ENCODE peak calls at places on chromosomes 7 and 10, in five cellular contexts. One of them, this sample, is unnamed.

GRCh38 chr10:62492012-62492869 is 118.1 kb downstream of the ZNF365 start:
- DNase-seq in stimulated activated CD4-positive, alpha-beta T cell treated with anti-CD3 and anti-CD28 coated beads, Interleukin-15, amount 100 ng/mL, for 48 hours: no peak
- DNase-seq in right cardiac atrium: no peak
- DNase-seq in activated T-helper 1 cell treated with anti-CD3 and anti-CD28 coated beads, Interleukin-2, amount 50 U/mL, for 16 hours: no peak
- DNase-seq in WTC11: no peak
- DNase-seq in this sample: no peak

GRCh38 chr7:818031-818699 is 14.1 kb upstream of the SUN1 start:
- DNase-seq in stimulated activated CD4-positive, alpha-beta T cell treated with anti-CD3 and anti-CD28 coated beads, Interleukin-15, amount 100 ng/mL, for 48 hours: no peak
- DNase-seq in right cardiac atrium: no peak
- DNase-seq in activated T-helper 1 cell treated with anti-CD3 and anti-CD28 coated beads, Interleukin-2, amount 50 U/mL, for 16 hours: no peak
- DNase-seq in WTC11: no peak
- DNase-seq in this sample: no peak

GRCh38 chr10:28913436-28913835 is 236.1 kb downstream of the BAMBI start:
- DNase-seq in stimulated activated CD4-positive, alpha-beta T cell treated with anti-CD3 and anti-CD28 coated beads, Interleukin-15, amount 100 ng/mL, for 48 hours: no peak
- DNase-seq in right cardiac atrium: no peak
- DNase-seq in activated T-helper 1 cell treated with anti-CD3 and anti-CD28 coated beads, Interleukin-2, amount 50 U/mL, for 16 hours: no peak
- DNase-seq in WTC11: no peak
- DNase-seq in this sample: no peak

GRCh38 chr10:78947226-78947625 is 121.5 kb upstream of the ZMIZ1 start:
- DNase-seq in stimulated activated CD4-positive, alpha-beta T cell treated with anti-CD3 and anti-CD28 coated beads, Interleukin-15, amount 100 ng/mL, for 48 hours: no peak
- DNase-seq in right cardiac atrium: no peak
- DNase-seq in activated T-helper 1 cell treated with anti-CD3 and anti-CD28 coated beads, Interleukin-2, amount 50 U/mL, for 16 hours: no peak
- DNase-seq in WTC11: no peak
- DNase-seq in this sample: no peak

GRCh38 chr10:110488944-110489343 is 8.8 kb upstream of the DUSP5 start:
- DNase-seq in stimulated activated CD4-positive, alpha-beta T cell treated with anti-CD3 and anti-CD28 coated beads, Interleukin-15, amount 100 ng/mL, for 48 hours: no peak
- DNase-seq in right cardiac atrium: no peak
- DNase-seq in activated T-helper 1 cell treated with anti-CD3 and anti-CD28 coated beads, Interleukin-2, amount 50 U/mL, for 16 hours: no peak
- DNase-seq in WTC11: no peak
- DNase-seq in this sample: no peak

GRCh38 chr10:61140765-61141392 is 196.9 kb upstream of the RHOBTB1 start:
- DNase-seq in stimulated activated CD4-positive, alpha-beta T cell treated with anti-CD3 and anti-CD28 coated beads, Interleukin-15, amount 100 ng/mL, for 48 hours: no peak
- DNase-seq in right cardiac atrium: peak
- DNase-seq in activated T-helper 1 cell treated with anti-CD3 and anti-CD28 coated beads, Interleukin-2, amount 50 U/mL, for 16 hours: no peak
- DNase-seq in WTC11: no peak
- DNase-seq in this sample: no peak

GRCh38 chr10:119737827-119738226 is 12.0 kb downstream of the INPP5F start:
- DNase-seq in stimulated activated CD4-positive, alpha-beta T cell treated with anti-CD3 and anti-CD28 coated beads, Interleukin-15, amount 100 ng/mL, for 48 hours: no peak
- DNase-seq in right cardiac atrium: no peak
- DNase-seq in activated T-helper 1 cell treated with anti-CD3 and anti-CD28 coated beads, Interleukin-2, amount 50 U/mL, for 16 hours: no peak
- DNase-seq in WTC11: no peak
- DNase-seq in this sample: no peak

GRCh38 chr10:60911216-60911615 is 32.8 kb downstream of the RHOBTB1 start:
- DNase-seq in stimulated activated CD4-positive, alpha-beta T cell treated with anti-CD3 and anti-CD28 coated beads, Interleukin-15, amount 100 ng/mL, for 48 hours: no peak
- DNase-seq in right cardiac atrium: no peak
- DNase-seq in activated T-helper 1 cell treated with anti-CD3 and anti-CD28 coated beads, Interleukin-2, amount 50 U/mL, for 16 hours: no peak
- DNase-seq in WTC11: no peak
- DNase-seq in this sample: no peak

GRCh38 chr7:21945374-21946227 is at the start of gene CDCA7L:
- DNase-seq in stimulated activated CD4-positive, alpha-beta T cell treated with anti-CD3 and anti-CD28 coated beads, Interleukin-15, amount 100 ng/mL, for 48 hours: peak
- DNase-seq in right cardiac atrium: peak
- DNase-seq in activated T-helper 1 cell treated with anti-CD3 and anti-CD28 coated beads, Interleukin-2, amount 50 U/mL, for 16 hours: peak
- DNase-seq in WTC11: peak
- DNase-seq in this sample: peak

GRCh38 chr7:122752583-122752982 is 49.9 kb upstream of the RNF148 start:
- DNase-seq in stimulated activated CD4-positive, alpha-beta T cell treated with anti-CD3 and anti-CD28 coated beads, Interleukin-15, amount 100 ng/mL, for 48 hours: no peak
- DNase-seq in right cardiac atrium: no peak
- DNase-seq in activated T-helper 1 cell treated with anti-CD3 and anti-CD28 coated beads, Interleukin-2, amount 50 U/mL, for 16 hours: no peak
- DNase-seq in WTC11: no peak
- DNase-seq in this sample: no peak

GRCh38 chr7:44097064-44097932 is 6.8 kb upstream of the AEBP1 start:
- DNase-seq in stimulated activated CD4-positive, alpha-beta T cell treated with anti-CD3 and anti-CD28 coated beads, Interleukin-15, amount 100 ng/mL, for 48 hours: no peak
- DNase-seq in right cardiac atrium: no peak
- DNase-seq in activated T-helper 1 cell treated with anti-CD3 and anti-CD28 coated beads, Interleukin-2, amount 50 U/mL, for 16 hours: no peak
- DNase-seq in WTC11: no peak
- DNase-seq in this sample: no peak

GRCh38 chr7:36161996-36162395 is 8.9 kb downstream of the EEPD1 start:
- DNase-seq in stimulated activated CD4-positive, alpha-beta T cell treated with anti-CD3 and anti-CD28 coated beads, Interleukin-15, amount 100 ng/mL, for 48 hours: no peak
- DNase-seq in right cardiac atrium: no peak
- DNase-seq in activated T-helper 1 cell treated with anti-CD3 and anti-CD28 coated beads, Interleukin-2, amount 50 U/mL, for 16 hours: no peak
- DNase-seq in WTC11: no peak
- DNase-seq in this sample: no peak

GRCh38 chr7:21305455-21306235 is 122.2 kb upstream of the SP4 start:
- DNase-seq in stimulated activated CD4-positive, alpha-beta T cell treated with anti-CD3 and anti-CD28 coated beads, Interleukin-15, amount 100 ng/mL, for 48 hours: no peak
- DNase-seq in right cardiac atrium: no peak
- DNase-seq in activated T-helper 1 cell treated with anti-CD3 and anti-CD28 coated beads, Interleukin-2, amount 50 U/mL, for 16 hours: no peak
- DNase-seq in WTC11: no peak
- DNase-seq in this sample: no peak

GRCh38 chr7:24521917-24522583 is 51.2 kb upstream of the PALS2 start:
- DNase-seq in stimulated activated CD4-positive, alpha-beta T cell treated with anti-CD3 and anti-CD28 coated beads, Interleukin-15, amount 100 ng/mL, for 48 hours: no peak
- DNase-seq in right cardiac atrium: no peak
- DNase-seq in activated T-helper 1 cell treated with anti-CD3 and anti-CD28 coated beads, Interleukin-2, amount 50 U/mL, for 16 hours: no peak
- DNase-seq in WTC11: peak
- DNase-seq in this sample: no peak

GRCh38 chr10:10540383-10540782 is 477.3 kb upstream of the CELF2 start:
- DNase-seq in stimulated activated CD4-positive, alpha-beta T cell treated with anti-CD3 and anti-CD28 coated beads, Interleukin-15, amount 100 ng/mL, for 48 hours: no peak
- DNase-seq in right cardiac atrium: no peak
- DNase-seq in activated T-helper 1 cell treated with anti-CD3 and anti-CD28 coated beads, Interleukin-2, amount 50 U/mL, for 16 hours: no peak
- DNase-seq in WTC11: no peak
- DNase-seq in this sample: no peak

GRCh38 chr7:90167361-90167760 is 13.1 kb downstream of the STEAP1 start:
- DNase-seq in stimulated activated CD4-positive, alpha-beta T cell treated with anti-CD3 and anti-CD28 coated beads, Interleukin-15, amount 100 ng/mL, for 48 hours: no peak
- DNase-seq in right cardiac atrium: no peak
- DNase-seq in activated T-helper 1 cell treated with anti-CD3 and anti-CD28 coated beads, Interleukin-2, amount 50 U/mL, for 16 hours: no peak
- DNase-seq in WTC11: no peak
- DNase-seq in this sample: no peak

GRCh38 chr7:4715385-4715770 is 33.3 kb downstream of the FOXK1 start:
- DNase-seq in stimulated activated CD4-positive, alpha-beta T cell treated with anti-CD3 and anti-CD28 coated beads, Interleukin-15, amount 100 ng/mL, for 48 hours: no peak
- DNase-seq in right cardiac atrium: peak
- DNase-seq in activated T-helper 1 cell treated with anti-CD3 and anti-CD28 coated beads, Interleukin-2, amount 50 U/mL, for 16 hours: no peak
- DNase-seq in WTC11: no peak
- DNase-seq in this sample: peak

GRCh38 chr7:477626-478220 is 41.9 kb downstream of the PDGFA start:
- DNase-seq in stimulated activated CD4-positive, alpha-beta T cell treated with anti-CD3 and anti-CD28 coated beads, Interleukin-15, amount 100 ng/mL, for 48 hours: no peak
- DNase-seq in right cardiac atrium: no peak
- DNase-seq in activated T-helper 1 cell treated with anti-CD3 and anti-CD28 coated beads, Interleukin-2, amount 50 U/mL, for 16 hours: no peak
- DNase-seq in WTC11: no peak
- DNase-seq in this sample: peak

GRCh38 chr10:43190775-43191174 is 52.5 kb downstream of the CSGALNACT2 start:
- DNase-seq in stimulated activated CD4-positive, alpha-beta T cell treated with anti-CD3 and anti-CD28 coated beads, Interleukin-15, amount 100 ng/mL, for 48 hours: no peak
- DNase-seq in right cardiac atrium: no peak
- DNase-seq in activated T-helper 1 cell treated with anti-CD3 and anti-CD28 coated beads, Interleukin-2, amount 50 U/mL, for 16 hours: no peak
- DNase-seq in WTC11: no peak
- DNase-seq in this sample: no peak

GRCh38 chr7:1505731-1506550 is 1.8 kb upstream of the INTS1 start:
- DNase-seq in stimulated activated CD4-positive, alpha-beta T cell treated with anti-CD3 and anti-CD28 coated beads, Interleukin-15, amount 100 ng/mL, for 48 hours: no peak
- DNase-seq in right cardiac atrium: no peak
- DNase-seq in activated T-helper 1 cell treated with anti-CD3 and anti-CD28 coated beads, Interleukin-2, amount 50 U/mL, for 16 hours: no peak
- DNase-seq in WTC11: no peak
- DNase-seq in this sample: no peak

GRCh38 chr10:28676297-28676967 is 889 bp upstream of the BAMBI start:
- DNase-seq in stimulated activated CD4-positive, alpha-beta T cell treated with anti-CD3 and anti-CD28 coated beads, Interleukin-15, amount 100 ng/mL, for 48 hours: peak
- DNase-seq in right cardiac atrium: peak
- DNase-seq in activated T-helper 1 cell treated with anti-CD3 and anti-CD28 coated beads, Interleukin-2, amount 50 U/mL, for 16 hours: peak
- DNase-seq in WTC11: peak
- DNase-seq in this sample: peak

GRCh38 chr10:36764823-36765222 is 360.6 kb upstream of the ANKRD30A start:
- DNase-seq in stimulated activated CD4-positive, alpha-beta T cell treated with anti-CD3 and anti-CD28 coated beads, Interleukin-15, amount 100 ng/mL, for 48 hours: no peak
- DNase-seq in right cardiac atrium: no peak
- DNase-seq in activated T-helper 1 cell treated with anti-CD3 and anti-CD28 coated beads, Interleukin-2, amount 50 U/mL, for 16 hours: no peak
- DNase-seq in WTC11: no peak
- DNase-seq in this sample: no peak

GRCh38 chr7:125363873-125364272 is 434.2 kb upstream of the POT1 start:
- DNase-seq in stimulated activated CD4-positive, alpha-beta T cell treated with anti-CD3 and anti-CD28 coated beads, Interleukin-15, amount 100 ng/mL, for 48 hours: no peak
- DNase-seq in right cardiac atrium: no peak
- DNase-seq in activated T-helper 1 cell treated with anti-CD3 and anti-CD28 coated beads, Interleukin-2, amount 50 U/mL, for 16 hours: no peak
- DNase-seq in WTC11: no peak
- DNase-seq in this sample: no peak

This sample was measured in left ventricle myocardium inferior.